ENCODE peak calls at places on chromosomes 6 and 20, in eight cellular contexts. M, F, V, U, E, S, K and R are unnamed samples.
A peak's percentile ranks its signal among the peaks of the same experiment; 100 is the strongest.

GRCh38 chr6:169810066-169810989 is 58.9 kb downstream of the ERMARD start:
- DNase-seq in E (no peak), K (no peak), F (no peak), M (no peak), V (peak; percentile 20), S (no peak), U (peak; percentile 65), R (peak; percentile 79)

GRCh38 chr6:72746276-72746675 is 124.4 kb downstream of the KCNQ5 start:
- DNase-seq in M (no peak), K (peak; percentile 88), U (no peak), E (no peak), F (no peak), V (no peak), S (no peak), R (no peak)

GRCh38 chr6:135289816-135290215 is 108.7 kb downstream of the MYB start:
- DNase-seq in E (no peak), K (no peak), U (no peak), M (no peak), V (no peak), S (no peak), F (no peak), R (no peak)

GRCh38 chr6:35311390-35312075 is 13.9 kb downstream of the DEF6 start:
- DNase-seq in U (no peak), F (no peak), S (peak; percentile 68), M (no peak), V (no peak), K (no peak), E (no peak), R (no peak)

GRCh38 chr20:63433756-63434531 is 38.5 kb downstream of the KCNQ2 start:
- DNase-seq in K (no peak), U (no peak), S (no peak), E (no peak), F (no peak), V (no peak), M (no peak), R (no peak)

GRCh38 chr6:4794140-4794707 is 18.0 kb downstream of the CDYL start:
- DNase-seq in F (no peak), K (no peak), U (no peak), E (no peak), M (peak; percentile 41), V (no peak), S (no peak), R (peak; percentile 16)

GRCh38 chr6:147970970-147971369 is 371.7 kb upstream of the SASH1 start:
- DNase-seq in K (peak; percentile 14), M (no peak), F (no peak), U (no peak), E (no peak), S (no peak), V (no peak), R (peak; percentile 34)

GRCh38 chr6:20891161-20891560 is 356.9 kb downstream of the CDKAL1 start:
- DNase-seq in M (no peak), S (no peak), E (no peak), V (no peak), F (no peak), U (no peak), K (peak; percentile 33), R (no peak)

GRCh38 chr6:144548525-144548924 is 263.4 kb downstream of the UTRN start:
- DNase-seq in V (no peak), K (no peak), U (peak; percentile 12), S (no peak), F (no peak), M (no peak), E (no peak), R (no peak)

GRCh38 chr6:152054441-152054840 is 247.0 kb downstream of the ESR1 start:
- DNase-seq in F (peak; percentile 15), U (no peak), E (no peak), S (no peak), V (no peak), M (no peak), K (peak; percentile 82), R (no peak)

GRCh38 chr20:21505810-21506530 is 7.9 kb downstream of the NKX2-2 start:
- DNase-seq in M (no peak), K (peak; percentile 63), U (peak; percentile 90), F (no peak), E (no peak), V (no peak), S (no peak), R (peak; percentile 89)

GRCh38 chr6:32617751-32618150 is 19.5 kb upstream of the HLA-DQA1 start:
- DNase-seq in F (no peak), E (no peak), M (no peak), U (no peak), S (no peak), K (no peak), V (no peak), R (no peak)

GRCh38 chr6:105536961-105537360 is 134.1 kb upstream of the PREP start:
- DNase-seq in V (no peak), E (no peak), F (no peak), S (no peak), K (peak; percentile 96), M (no peak), U (no peak), R (peak; percentile 35)

GRCh38 chr6:87923389-87924050 is 124.1 kb upstream of the SPACA1 start:
- DNase-seq in S (no peak), K (no peak), V (no peak), U (no peak), F (no peak), M (no peak), E (no peak), R (no peak)

GRCh38 chr6:33702345-33702977 is 9.0 kb downstream of the UQCC2 start:
- DNase-seq in F (no peak), M (no peak), U (peak; percentile 74), S (no peak), K (peak; percentile 31), E (peak; percentile 40), V (no peak), R (peak; percentile 56)

GRCh38 chr6:160348552-160349441 is 619 bp downstream of the SLC22A3 start:
- DNase-seq in K (peak; percentile 31), S (no peak), U (peak; percentile 27), M (no peak), E (no peak), V (no peak), F (no peak), R (peak; percentile 65)

GRCh38 chr6:137405806-137406205 is 88.4 kb downstream of the OLIG3 start:
- DNase-seq in M (no peak), S (no peak), V (no peak), K (no peak), U (no peak), F (no peak), E (no peak), R (no peak)

GRCh38 chr6:63188828-63189227 is 22.4 kb upstream of the FKBP1C start:
- DNase-seq in U (no peak), E (no peak), M (no peak), K (no peak), S (no peak), F (no peak), V (no peak), R (no peak)

GRCh38 chr6:15360300-15360699 is 114.4 kb downstream of the JARID2 start:
- DNase-seq in U (no peak), F (no peak), S (no peak), E (no peak), V (no peak), K (no peak), M (no peak), R (no peak)
- H3K4me1 ChIP-seq in U (peaks cover 25% of the 10 kb centered on the region), F (no peaks in the 10 kb centered on the region), S (peaks cover 29% of the 10 kb centered on the region), E (peaks cover 10% of the 10 kb centered on the region), V (peaks cover 55% of the 10 kb centered on the region), K (peaks cover 5% of the 10 kb centered on the region), M (peaks cover 54% of the 10 kb centered on the region), R (peaks cover 64% of the 10 kb centered on the region)

GRCh38 chr20:46831633-46832011 is 63.0 kb upstream of the EYA2 start:
- DNase-seq in V (no peak), U (no peak), K (no peak), E (no peak), S (no peak), M (no peak), F (no peak), R (no peak)

GRCh38 chr20:46830886-46831632 is 63.6 kb upstream of the EYA2 start:
- DNase-seq in E (no peak), M (no peak), U (no peak), F (no peak), S (no peak), K (no peak), V (no peak), R (no peak)

GRCh38 chr20:46826343-46826984 is 68.2 kb upstream of the EYA2 start:
- DNase-seq in S (no peak), K (peak; percentile 10), M (no peak), F (no peak), E (no peak), V (no peak), U (no peak), R (no peak)

GRCh38 chr20:46828471-46828870 is 66.2 kb upstream of the EYA2 start:
- DNase-seq in S (no peak), F (no peak), K (peak; percentile 65), U (no peak), V (no peak), M (no peak), E (no peak), R (no peak)

DNA sequence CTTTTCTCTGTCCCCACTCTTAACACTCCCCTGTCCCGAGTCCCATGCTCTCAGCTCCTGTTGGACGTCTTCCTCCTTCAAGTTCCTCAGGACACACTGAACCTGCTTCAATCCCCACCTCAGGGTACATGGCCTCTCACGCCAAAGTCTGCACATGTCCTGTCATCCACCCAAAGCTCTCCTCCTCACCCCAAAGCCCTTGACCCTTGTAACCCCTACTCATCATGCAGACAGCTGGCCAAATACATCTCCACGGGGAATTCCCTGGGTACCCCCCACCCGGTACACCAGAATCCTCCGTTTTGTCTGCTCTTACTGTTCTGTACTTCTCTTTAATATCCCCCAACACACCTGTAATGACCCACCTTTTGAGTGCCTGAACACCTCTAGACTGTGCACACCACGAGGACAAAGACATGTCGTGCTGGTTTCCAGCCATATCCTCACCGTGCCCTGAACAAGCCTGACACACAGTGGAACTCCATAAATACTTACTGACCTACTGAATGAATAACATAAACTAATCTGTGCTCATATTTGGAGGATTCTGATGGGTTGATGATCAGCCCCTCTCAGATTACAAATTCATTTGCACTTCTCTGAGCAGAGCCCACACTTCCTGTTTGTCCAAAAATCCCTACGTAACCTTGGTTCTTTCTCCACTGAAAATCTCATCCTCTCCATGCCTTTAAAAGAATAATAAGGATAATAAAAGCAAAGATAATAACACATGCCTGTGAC is 66.8 kb upstream of the EYA2 start:
- DNase-seq in S (no peak), U (no peak), V (no peak), M (no peak), F (no peak), K (no peak), E (no peak), R (no peak)
- H3K4me1 ChIP-seq in S (no peaks in the 10 kb centered on the region), U (peaks cover 6% of the 10 kb centered on the region), V (no peaks in the 10 kb centered on the region), M (no peaks in the 10 kb centered on the region), F (no peaks in the 10 kb centered on the region), K (no peaks in the 10 kb centered on the region), E (peaks cover 3% of the 10 kb centered on the region), R (no peaks in the 10 kb centered on the region)

DNA sequence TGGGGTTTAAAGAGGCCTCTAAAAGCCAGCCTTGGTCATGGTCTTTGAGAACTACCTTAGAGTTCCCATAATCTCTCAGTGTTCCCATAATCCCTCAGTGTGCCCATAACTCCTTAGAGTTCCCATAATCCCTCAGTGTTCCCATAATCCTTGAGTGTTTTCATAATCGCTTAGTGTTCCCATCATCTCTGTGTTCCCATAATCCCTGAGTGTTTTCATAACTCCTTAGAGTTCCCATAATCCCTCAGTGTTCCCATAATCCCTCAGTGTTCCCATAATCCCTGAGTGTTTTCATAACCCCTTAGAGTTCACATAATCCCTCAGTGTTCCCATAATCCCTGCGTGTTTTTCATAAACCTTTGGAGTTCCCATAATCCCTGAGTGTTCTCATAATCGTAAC is 199.2 kb downstream of the QKI start:
- DNase-seq in M (no peak), S (no peak), E (no peak), F (no peak), U (no peak), V (no peak), K (no peak), R (no peak)
- H3K4me1 ChIP-seq in M (no peaks in the 10 kb centered on the region), S (no peaks in the 10 kb centered on the region), E (no peaks in the 10 kb centered on the region), F (no peaks in the 10 kb centered on the region), U (no peaks in the 10 kb centered on the region), V (no peaks in the 10 kb centered on the region), K (no peaks in the 10 kb centered on the region), R (no peaks in the 10 kb centered on the region)

GRCh38 chr6:36717231-36717825 is 19.7 kb downstream of the RAB44 start:
- DNase-seq in M (no peak), K (no peak), S (no peak), E (no peak), V (no peak), U (no peak), F (no peak), R (no peak)
- H3K4me1 ChIP-seq in M (no peaks in the 10 kb centered on the region), K (no peaks in the 10 kb centered on the region), S (peaks cover 10% of the 10 kb centered on the region), E (no peaks in the 10 kb centered on the region), V (no peaks in the 10 kb centered on the region), U (no peaks in the 10 kb centered on the region), F (peaks cover 2% of the 10 kb centered on the region), R (no peaks in the 10 kb centered on the region)